ENCODE peak calls at places on chromosome 7, in nine cellular contexts. One of them, this sample, is unnamed.

GRCh38 chr7:4769753-4770152 is 5.7 kb upstream of the AP5Z1 start:
- DNase-seq in tibial nerve: no peak
- DNase-seq in Panc1: no peak
- DNase-seq in cardiac muscle cell: peak
- DNase-seq in epithelial cell of esophagus: no peak
- DNase-seq in upper lobe of right lung: no peak
- DNase-seq in bronchial epithelial cell: no peak
- DNase-seq in brain microvascular endothelial cell: peak
- DNase-seq in psoas muscle: no peak
- DNase-seq in this sample: peak

GRCh38 chr7:98128346-98128745 is 21.7 kb downstream of the LMTK2 start:
- DNase-seq in tibial nerve: no peak
- DNase-seq in Panc1: no peak
- DNase-seq in cardiac muscle cell: no peak
- DNase-seq in epithelial cell of esophagus: no peak
- DNase-seq in upper lobe of right lung: no peak
- DNase-seq in bronchial epithelial cell: no peak
- DNase-seq in brain microvascular endothelial cell: no peak
- DNase-seq in psoas muscle: no peak
- DNase-seq in this sample: no peak

GRCh38 chr7:46993396-46993795 is 588.5 kb downstream of the TNS3 start:
- DNase-seq in tibial nerve: no peak
- DNase-seq in Panc1: no peak
- DNase-seq in cardiac muscle cell: peak
- DNase-seq in epithelial cell of esophagus: peak
- DNase-seq in upper lobe of right lung: no peak
- DNase-seq in bronchial epithelial cell: peak
- DNase-seq in brain microvascular endothelial cell: no peak
- DNase-seq in psoas muscle: no peak
- DNase-seq in this sample: peak

GRCh38 chr7:140251824-140252555 is 75.2 kb upstream of the KDM7A start:
- DNase-seq in tibial nerve: no peak
- DNase-seq in Panc1: no peak
- DNase-seq in cardiac muscle cell: no peak
- DNase-seq in epithelial cell of esophagus: no peak
- DNase-seq in upper lobe of right lung: no peak
- DNase-seq in bronchial epithelial cell: no peak
- DNase-seq in brain microvascular endothelial cell: no peak
- DNase-seq in psoas muscle: no peak
- DNase-seq in this sample: no peak

GRCh38 chr7:64990216-64990615 is 620 bp downstream of the ZNF117 start:
- DNase-seq in tibial nerve: no peak
- DNase-seq in Panc1: no peak
- DNase-seq in cardiac muscle cell: no peak
- DNase-seq in epithelial cell of esophagus: peak
- DNase-seq in upper lobe of right lung: no peak
- DNase-seq in bronchial epithelial cell: no peak
- DNase-seq in brain microvascular endothelial cell: no peak
- DNase-seq in psoas muscle: no peak
- DNase-seq in this sample: no peak

GRCh38 chr7:22343071-22343470 is 13.9 kb downstream of the RAPGEF5 start:
- DNase-seq in tibial nerve: no peak
- DNase-seq in Panc1: no peak
- DNase-seq in cardiac muscle cell: no peak
- DNase-seq in epithelial cell of esophagus: no peak
- DNase-seq in upper lobe of right lung: no peak
- DNase-seq in bronchial epithelial cell: no peak
- DNase-seq in brain microvascular endothelial cell: no peak
- DNase-seq in psoas muscle: no peak
- DNase-seq in this sample: no peak

GRCh38 chr7:155463114-155463811 is 5.3 kb downstream of the EN2 start:
- DNase-seq in tibial nerve: no peak
- DNase-seq in Panc1: no peak
- DNase-seq in cardiac muscle cell: no peak
- DNase-seq in epithelial cell of esophagus: no peak
- DNase-seq in upper lobe of right lung: no peak
- DNase-seq in bronchial epithelial cell: no peak
- DNase-seq in brain microvascular endothelial cell: no peak
- DNase-seq in psoas muscle: no peak
- DNase-seq in this sample: no peak

GRCh38 chr7:3078458-3078857 is 34.8 kb upstream of the CARD11 start:
- DNase-seq in tibial nerve: no peak
- DNase-seq in Panc1: no peak
- DNase-seq in cardiac muscle cell: no peak
- DNase-seq in epithelial cell of esophagus: no peak
- DNase-seq in upper lobe of right lung: no peak
- DNase-seq in bronchial epithelial cell: no peak
- DNase-seq in brain microvascular endothelial cell: no peak
- DNase-seq in psoas muscle: no peak
- DNase-seq in this sample: no peak

GRCh38 chr7:147432068-147432467 is 1158.5 kb upstream of the C7orf33 start:
- DNase-seq in tibial nerve: no peak
- DNase-seq in Panc1: no peak
- DNase-seq in cardiac muscle cell: peak
- DNase-seq in epithelial cell of esophagus: no peak
- DNase-seq in upper lobe of right lung: no peak
- DNase-seq in bronchial epithelial cell: no peak
- DNase-seq in brain microvascular endothelial cell: peak
- DNase-seq in psoas muscle: no peak
- DNase-seq in this sample: peak

GRCh38 chr7:128875523-128875948 is 12.9 kb downstream of the ATP6V1F start:
- DNase-seq in tibial nerve: no peak
- DNase-seq in Panc1: no peak
- DNase-seq in cardiac muscle cell: no peak
- DNase-seq in epithelial cell of esophagus: no peak
- DNase-seq in upper lobe of right lung: peak
- DNase-seq in bronchial epithelial cell: no peak
- DNase-seq in brain microvascular endothelial cell: no peak
- DNase-seq in psoas muscle: peak
- DNase-seq in this sample: no peak

GRCh38 chr7:104137971-104138370 is 69.8 kb downstream of the ORC5 start:
- DNase-seq in tibial nerve: no peak
- DNase-seq in Panc1: no peak
- DNase-seq in cardiac muscle cell: peak
- DNase-seq in epithelial cell of esophagus: peak
- DNase-seq in upper lobe of right lung: no peak
- DNase-seq in bronchial epithelial cell: peak
- DNase-seq in brain microvascular endothelial cell: peak
- DNase-seq in psoas muscle: no peak
- DNase-seq in this sample: peak

GRCh38 chr7:1901431-1902210 is 231.5 kb downstream of the ELFN1 start:
- DNase-seq in tibial nerve: no peak
- DNase-seq in Panc1: no peak
- DNase-seq in cardiac muscle cell: no peak
- DNase-seq in epithelial cell of esophagus: no peak
- DNase-seq in upper lobe of right lung: peak
- DNase-seq in bronchial epithelial cell: no peak
- DNase-seq in brain microvascular endothelial cell: no peak
- DNase-seq in psoas muscle: peak
- DNase-seq in this sample: no peak

GRCh38 chr7:38773430-38773829 is 135.6 kb downstream of the VPS41 start:
- DNase-seq in tibial nerve: no peak
- DNase-seq in Panc1: no peak
- DNase-seq in cardiac muscle cell: no peak
- DNase-seq in epithelial cell of esophagus: no peak
- DNase-seq in upper lobe of right lung: no peak
- DNase-seq in bronchial epithelial cell: no peak
- DNase-seq in brain microvascular endothelial cell: no peak
- DNase-seq in psoas muscle: no peak
- DNase-seq in this sample: peak

GRCh38 chr7:322111-322671 is 32.2 kb downstream of the FOXL3 start:
- DNase-seq in tibial nerve: peak
- DNase-seq in Panc1: no peak
- DNase-seq in cardiac muscle cell: peak
- DNase-seq in epithelial cell of esophagus: peak
- DNase-seq in upper lobe of right lung: peak
- DNase-seq in bronchial epithelial cell: peak
- DNase-seq in brain microvascular endothelial cell: no peak
- DNase-seq in psoas muscle: peak
- DNase-seq in this sample: peak

GRCh38 chr7:15215611-15216010 is 313.1 kb upstream of the DGKB start:
- DNase-seq in tibial nerve: no peak
- DNase-seq in Panc1: no peak
- DNase-seq in cardiac muscle cell: no peak
- DNase-seq in epithelial cell of esophagus: no peak
- DNase-seq in upper lobe of right lung: no peak
- DNase-seq in bronchial epithelial cell: no peak
- DNase-seq in brain microvascular endothelial cell: no peak
- DNase-seq in psoas muscle: no peak
- DNase-seq in this sample: no peak

GRCh38 chr7:34084651-34085050 is 179.3 kb downstream of the BMPER start:
- DNase-seq in tibial nerve: no peak
- DNase-seq in Panc1: no peak
- DNase-seq in cardiac muscle cell: no peak
- DNase-seq in epithelial cell of esophagus: no peak
- DNase-seq in upper lobe of right lung: no peak
- DNase-seq in bronchial epithelial cell: no peak
- DNase-seq in brain microvascular endothelial cell: no peak
- DNase-seq in psoas muscle: no peak
- DNase-seq in this sample: no peak

DNA sequence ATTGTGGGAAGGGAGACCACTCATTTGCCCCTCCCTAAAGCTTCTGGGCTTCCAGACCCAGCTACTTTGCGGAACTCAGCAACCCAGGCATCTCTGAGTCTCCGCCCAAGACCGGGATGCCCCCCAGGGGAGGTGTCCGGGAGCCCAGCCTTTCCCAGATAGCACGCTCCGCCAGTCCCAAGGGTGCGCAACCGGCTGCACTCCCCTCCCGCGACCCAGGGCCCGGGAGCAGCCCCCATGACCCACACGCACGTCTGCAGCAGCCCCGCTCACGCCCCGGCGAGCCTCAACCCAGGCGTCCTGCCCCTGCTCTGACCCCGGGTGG is at the start of gene EPO:
- DNase-seq in tibial nerve: no peak
- DNase-seq in Panc1: no peak
- DNase-seq in cardiac muscle cell: no peak
- DNase-seq in epithelial cell of esophagus: no peak
- DNase-seq in upper lobe of right lung: no peak
- DNase-seq in bronchial epithelial cell: no peak
- DNase-seq in brain microvascular endothelial cell: no peak
- DNase-seq in psoas muscle: no peak
- DNase-seq in this sample: no peak
- H3K4me3 ChIP-seq in tibial nerve: no peak
- H3K4me3 ChIP-seq in Panc1: no peak
- H3K4me3 ChIP-seq in cardiac muscle cell: peak
- H3K4me3 ChIP-seq in epithelial cell of esophagus: peak
- H3K4me3 ChIP-seq in upper lobe of right lung: no peak
- H3K4me3 ChIP-seq in bronchial epithelial cell: no peak
- H3K4me3 ChIP-seq in brain microvascular endothelial cell: no peak
- H3K4me3 ChIP-seq in psoas muscle: no peak
- H3K4me3 ChIP-seq in this sample: no peak

GRCh38 chr7:133652547-133652946 is 399.7 kb downstream of the EXOC4 start:
- DNase-seq in tibial nerve: no peak
- DNase-seq in Panc1: no peak
- DNase-seq in cardiac muscle cell: no peak
- DNase-seq in epithelial cell of esophagus: no peak
- DNase-seq in upper lobe of right lung: no peak
- DNase-seq in bronchial epithelial cell: no peak
- DNase-seq in brain microvascular endothelial cell: no peak
- DNase-seq in psoas muscle: no peak
- DNase-seq in this sample: no peak

GRCh38 chr7:133650487-133651292 is 397.8 kb downstream of the EXOC4 start:
- DNase-seq in tibial nerve: no peak
- DNase-seq in Panc1: no peak
- DNase-seq in cardiac muscle cell: peak
- DNase-seq in epithelial cell of esophagus: peak
- DNase-seq in upper lobe of right lung: no peak
- DNase-seq in bronchial epithelial cell: peak
- DNase-seq in brain microvascular endothelial cell: peak
- DNase-seq in psoas muscle: no peak
- DNase-seq in this sample: no peak

GRCh38 chr7:133649593-133649992 is 396.7 kb downstream of the EXOC4 start:
- DNase-seq in tibial nerve: no peak
- DNase-seq in Panc1: no peak
- DNase-seq in cardiac muscle cell: peak
- DNase-seq in epithelial cell of esophagus: no peak
- DNase-seq in upper lobe of right lung: no peak
- DNase-seq in bronchial epithelial cell: no peak
- DNase-seq in brain microvascular endothelial cell: no peak
- DNase-seq in psoas muscle: no peak
- DNase-seq in this sample: peak

GRCh38 chr7:133646493-133647154 is 393.7 kb downstream of the EXOC4 start:
- DNase-seq in tibial nerve: no peak
- DNase-seq in Panc1: no peak
- DNase-seq in cardiac muscle cell: peak
- DNase-seq in epithelial cell of esophagus: no peak
- DNase-seq in upper lobe of right lung: no peak
- DNase-seq in bronchial epithelial cell: no peak
- DNase-seq in brain microvascular endothelial cell: no peak
- DNase-seq in psoas muscle: no peak
- DNase-seq in this sample: no peak

GRCh38 chr7:133650067-133650466 is 397.2 kb downstream of the EXOC4 start:
- DNase-seq in tibial nerve: no peak
- DNase-seq in Panc1: no peak
- DNase-seq in cardiac muscle cell: peak
- DNase-seq in epithelial cell of esophagus: peak
- DNase-seq in upper lobe of right lung: no peak
- DNase-seq in bronchial epithelial cell: peak
- DNase-seq in brain microvascular endothelial cell: no peak
- DNase-seq in psoas muscle: no peak
- DNase-seq in this sample: peak
- H3K4me3 ChIP-seq in tibial nerve: no peak
- H3K4me3 ChIP-seq in Panc1: no peak
- H3K4me3 ChIP-seq in cardiac muscle cell: no peak
- H3K4me3 ChIP-seq in epithelial cell of esophagus: no peak
- H3K4me3 ChIP-seq in upper lobe of right lung: no peak
- H3K4me3 ChIP-seq in bronchial epithelial cell: no peak
- H3K4me3 ChIP-seq in brain microvascular endothelial cell: no peak
- H3K4me3 ChIP-seq in psoas muscle: no peak
- H3K4me3 ChIP-seq in this sample: no peak

GRCh38 chr7:144384555-144385245 is 18.8 kb downstream of the NOBOX start:
- DNase-seq in tibial nerve: no peak
- DNase-seq in Panc1: no peak
- DNase-seq in cardiac muscle cell: peak
- DNase-seq in epithelial cell of esophagus: peak
- DNase-seq in upper lobe of right lung: no peak
- DNase-seq in bronchial epithelial cell: peak
- DNase-seq in brain microvascular endothelial cell: peak
- DNase-seq in psoas muscle: no peak
- DNase-seq in this sample: no peak
- H3K4me3 ChIP-seq in tibial nerve: no peak
- H3K4me3 ChIP-seq in Panc1: peak
- H3K4me3 ChIP-seq in cardiac muscle cell: no peak
- H3K4me3 ChIP-seq in epithelial cell of esophagus: no peak
- H3K4me3 ChIP-seq in upper lobe of right lung: no peak
- H3K4me3 ChIP-seq in bronchial epithelial cell: no peak
- H3K4me3 ChIP-seq in brain microvascular endothelial cell: no peak
- H3K4me3 ChIP-seq in psoas muscle: no peak
- H3K4me3 ChIP-seq in this sample: no peak

DNA sequence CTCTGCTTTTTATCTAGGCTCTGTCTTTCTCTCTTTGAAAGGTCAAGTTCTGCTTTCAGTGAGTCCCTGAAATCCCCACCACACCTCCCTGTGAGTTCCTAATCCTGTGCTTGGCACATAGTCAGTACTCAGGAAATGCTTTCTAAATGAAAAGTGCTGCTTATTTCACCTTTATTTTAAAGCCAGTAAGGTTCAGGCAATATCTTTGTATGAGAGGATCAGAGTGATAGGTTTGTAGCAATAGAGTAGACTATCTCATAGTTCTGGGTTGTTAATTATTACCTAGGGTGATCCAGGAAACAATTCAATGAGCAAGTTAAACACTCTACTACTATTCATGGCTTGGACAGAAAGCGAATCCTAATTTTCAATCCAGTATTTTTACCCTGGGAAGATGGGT is 7.4 kb upstream of the LAMB1 start:
- DNase-seq in tibial nerve: no peak
- DNase-seq in Panc1: no peak
- DNase-seq in cardiac muscle cell: no peak
- DNase-seq in epithelial cell of esophagus: no peak
- DNase-seq in upper lobe of right lung: no peak
- DNase-seq in bronchial epithelial cell: no peak
- DNase-seq in brain microvascular endothelial cell: no peak
- DNase-seq in psoas muscle: no peak
- DNase-seq in this sample: no peak
- H3K4me3 ChIP-seq in tibial nerve: no peak
- H3K4me3 ChIP-seq in Panc1: no peak
- H3K4me3 ChIP-seq in cardiac muscle cell: no peak
- H3K4me3 ChIP-seq in epithelial cell of esophagus: no peak
- H3K4me3 ChIP-seq in upper lobe of right lung: no peak
- H3K4me3 ChIP-seq in bronchial epithelial cell: no peak
- H3K4me3 ChIP-seq in brain microvascular endothelial cell: no peak
- H3K4me3 ChIP-seq in psoas muscle: no peak
- H3K4me3 ChIP-seq in this sample: no peak

This sample was measured in IMR-90.